ENCODE peak calls at places on chromosome 1, in ten cellular contexts. B, M, W, U, E, N, S, Z, J and P are unnamed samples.
A peak's percentile ranks its signal among the peaks of the same experiment; 100 is the strongest.

GRCh38 chr1:237794071-237794470 is 96.7 kb downstream of the ZP4 start:
- DNase-seq in B (no peak), M (no peak), W (no peak), U (no peak), E (no peak), N (no peak), S (no peak), Z (no peak), J (no peak), P (no peak)

GRCh38 chr1:25590096-25590824 is 26.3 kb upstream of the MAN1C1 start:
- DNase-seq in B (peak; percentile 49), M (no peak), W (peak; percentile 74), U (no peak), E (peak; percentile 23), N (no peak), S (no peak), Z (no peak), J (no peak), P (no peak)

GRCh38 chr1:109805486-109806180 is 41.9 kb upstream of the EPS8L3 start:
- DNase-seq in B (no peak), M (no peak), W (peak; percentile 26), U (no peak), E (peak; percentile 56), N (no peak), S (no peak), Z (peak; percentile 76), J (no peak), P (no peak)

GRCh38 chr1:3415260-3415952 is 39.1 kb upstream of the ARHGEF16 start:
- DNase-seq in B (peak; percentile 49), M (no peak), W (no peak), U (no peak), E (no peak), N (no peak), S (no peak), Z (no peak), J (no peak), P (no peak)

GRCh38 chr1:204358145-204358544 is 1.6 kb downstream of the PLEKHA6 start:
- DNase-seq in B (no peak), M (no peak), W (no peak), U (no peak), E (no peak), N (no peak), S (no peak), Z (peak; percentile 62), J (peak; percentile 62), P (no peak)

GRCh38 chr1:56435434-56436337 is 143.7 kb downstream of the PLPP3 start:
- DNase-seq in B (no peak), M (no peak), W (no peak), U (peak; percentile 90), E (no peak), N (no peak), S (no peak), Z (no peak), J (peak; percentile 90), P (no peak)

GRCh38 chr1:19274636-19275035 is 13.9 kb downstream of the AKR7A3 start:
- DNase-seq in B (no peak), M (no peak), W (no peak), U (no peak), E (no peak), N (no peak), S (no peak), Z (no peak), J (no peak), P (no peak)

GRCh38 chr1:165298081-165298820 is 58.3 kb downstream of the LMX1A start:
- DNase-seq in B (no peak), M (no peak), W (no peak), U (no peak), E (no peak), N (no peak), S (no peak), Z (no peak), J (no peak), P (no peak)

GRCh38 chr1:224450164-224450955 is 15.8 kb upstream of the WDR26 start:
- DNase-seq in B (no peak), M (no peak), W (no peak), U (no peak), E (peak; percentile 9), N (no peak), S (no peak), Z (no peak), J (no peak), P (no peak)